ENCODE peak calls at places on chromosomes 2 and 18, in ten cellular contexts. L is NCI-H1417; T is posterior vena cava; F is body of pancreas; Q is amygdala; C is T-helper 9 cell; H is right cardiac atrium; Z is CD4-positive, alpha-beta T cell; J is osteocyte; R is activated naive CD8-positive, alpha-beta T cell treated with anti-CD3 and anti-CD28 coated beads, Interleukin-2, amount 50 U/mL, for 24 hours. K is an unnamed sample.

GRCh38 chr2:166628478-166629136 is 134.6 kb upstream of the SCN7A start:
- DNase-seq in L (no peak), T (no peak), F (no peak), Q (no peak), C (no peak), H (no peak), Z (no peak), J (no peak), R (no peak), K (no peak)

GRCh38 chr18:9683418-9684396 is 24.4 kb upstream of the RAB31 start:
- DNase-seq in L (peak), T (no peak), F (peak), Q (no peak), C (no peak), H (no peak), Z (no peak), J (no peak), R (no peak), K (no peak)

GRCh38 chr2:217826505-217826904 is 176.3 kb downstream of the TNS1 start:
- DNase-seq in L (no peak), T (peak), F (no peak), Q (no peak), C (no peak), H (peak), Z (no peak), J (no peak), R (no peak), K (no peak)

GRCh38 chr2:112959109-112959591 is 18.7 kb upstream of the IL36G start:
- DNase-seq in L (peak), T (no peak), F (no peak), Q (no peak), C (no peak), H (no peak), Z (no peak), J (peak), R (no peak), K (no peak)

GRCh38 chr2:128789776-128790455 is 471.2 kb upstream of the HS6ST1 start:
- DNase-seq in L (no peak), T (no peak), F (no peak), Q (no peak), C (no peak), H (no peak), Z (no peak), J (peak), R (no peak), K (no peak)

GRCh38 chr2:176187306-176188217 is 906 bp upstream of the HOXD1 start:
- DNase-seq in L (peak), T (no peak), F (no peak), Q (no peak), C (no peak), H (no peak), Z (no peak), J (no peak), R (no peak), K (no peak)

GRCh38 chr2:181517685-181518301 is 60.6 kb downstream of the ITGA4 start:
- DNase-seq in L (no peak), T (no peak), F (peak), Q (no peak), C (peak), H (no peak), Z (peak), J (no peak), R (no peak), K (no peak)

GRCh38 chr2:71563872-71564271 is 110.5 kb downstream of the DYSF start:
- DNase-seq in L (no peak), T (no peak), F (no peak), Q (no peak), C (no peak), H (no peak), Z (no peak), J (no peak), R (no peak), K (no peak)

GRCh38 chr2:200377774-200378336 is 71.4 kb downstream of the SPATS2L start:
- DNase-seq in L (no peak), T (no peak), F (peak), Q (no peak), C (no peak), H (no peak), Z (no peak), J (no peak), R (no peak), K (no peak)

K was measured in effector CD8-positive, alpha-beta T cell.